ENCODE peak calls at places on chromosomes 2 and 18, in four cellular contexts. One of them, this sample, is unnamed. For H3K27me3, the result is how much of the 10 kb centered on the place peaks cover.

GRCh38 chr2:61640406-61640805 is 102.2 kb upstream of the XPO1 start:
- DNase-seq in suprapubic skin: no peak
- DNase-seq in breast epithelium: no peak
- DNase-seq in sigmoid colon: no peak
- DNase-seq in this sample: no peak

GRCh38 chr2:232076736-232077135 is 115.2 kb downstream of the DIS3L2 start:
- DNase-seq in suprapubic skin: no peak
- DNase-seq in breast epithelium: no peak
- DNase-seq in sigmoid colon: no peak
- DNase-seq in this sample: no peak

GRCh38 chr18:39051013-39051412 is 1485.4 kb upstream of the CELF4 start:
- DNase-seq in suprapubic skin: no peak
- DNase-seq in breast epithelium: no peak
- DNase-seq in sigmoid colon: no peak
- DNase-seq in this sample: no peak

GRCh38 chr2:192390401-192390800 is 195.7 kb upstream of the TMEFF2 start:
- DNase-seq in suprapubic skin: no peak
- DNase-seq in breast epithelium: no peak
- DNase-seq in sigmoid colon: no peak
- DNase-seq in this sample: no peak

GRCh38 chr2:11996618-11997017 is 250.2 kb downstream of the LPIN1 start:
- DNase-seq in suprapubic skin: no peak
- DNase-seq in breast epithelium: no peak
- DNase-seq in sigmoid colon: no peak
- DNase-seq in this sample: no peak

GRCh38 chr2:3184167-3184566 is 193.5 kb downstream of the EIPR1 start:
- DNase-seq in suprapubic skin: no peak
- DNase-seq in breast epithelium: no peak
- DNase-seq in sigmoid colon: no peak
- DNase-seq in this sample: no peak

GRCh38 chr2:18404708-18405107 is 155.7 kb downstream of the RDH14 start:
- DNase-seq in suprapubic skin: no peak
- DNase-seq in breast epithelium: no peak
- DNase-seq in sigmoid colon: no peak
- DNase-seq in this sample: no peak

GRCh38 chr18:21359746-21360145 is 117.7 kb downstream of the GREB1L start:
- DNase-seq in suprapubic skin: no peak
- DNase-seq in breast epithelium: no peak
- DNase-seq in sigmoid colon: no peak
- DNase-seq in this sample: no peak

GRCh38 chr18:1914489-1914888 is 656.8 kb downstream of the METTL4 start:
- DNase-seq in suprapubic skin: no peak
- DNase-seq in breast epithelium: no peak
- DNase-seq in sigmoid colon: no peak
- DNase-seq in this sample: no peak

GRCh38 chr2:16005819-16006536 is 65.6 kb downstream of the MYCN start:
- DNase-seq in suprapubic skin: no peak
- DNase-seq in breast epithelium: no peak
- DNase-seq in sigmoid colon: no peak
- DNase-seq in this sample: peak

GRCh38 chr2:174300114-174300513 is 34.6 kb upstream of the SP9 start:
- DNase-seq in suprapubic skin: no peak
- DNase-seq in breast epithelium: no peak
- DNase-seq in sigmoid colon: no peak
- DNase-seq in this sample: no peak

GRCh38 chr2:9326975-9327374 is 96.4 kb downstream of the ITGB1BP1 start:
- DNase-seq in suprapubic skin: no peak
- DNase-seq in breast epithelium: no peak
- DNase-seq in sigmoid colon: no peak
- DNase-seq in this sample: no peak

GRCh38 chr18:32301976-32302743 is 112.3 kb downstream of the MEP1B start:
- DNase-seq in suprapubic skin: no peak
- DNase-seq in breast epithelium: no peak
- DNase-seq in sigmoid colon: no peak
- DNase-seq in this sample: no peak

GRCh38 chr2:187567126-187567525 is 12.9 kb upstream of the TFPI start:
- DNase-seq in suprapubic skin: no peak
- DNase-seq in breast epithelium: no peak
- DNase-seq in sigmoid colon: no peak
- DNase-seq in this sample: no peak

GRCh38 chr2:100809486-100809885 is 10.5 kb upstream of the NPAS2 start:
- DNase-seq in suprapubic skin: no peak
- DNase-seq in breast epithelium: no peak
- DNase-seq in sigmoid colon: no peak
- DNase-seq in this sample: no peak

GRCh38 chr2:134002391-134002790 is 251.5 kb upstream of the MGAT5 start:
- DNase-seq in suprapubic skin: no peak
- DNase-seq in breast epithelium: no peak
- DNase-seq in sigmoid colon: no peak
- DNase-seq in this sample: no peak

GRCh38 chr18:35616664-35617423 is 35.3 kb downstream of the GALNT1 start:
- DNase-seq in suprapubic skin: no peak
- DNase-seq in breast epithelium: no peak
- DNase-seq in sigmoid colon: no peak
- DNase-seq in this sample: peak

GRCh38 chr2:162244559-162245031 is 1.4 kb upstream of the FAP start:
- DNase-seq in suprapubic skin: no peak
- DNase-seq in breast epithelium: no peak
- DNase-seq in sigmoid colon: peak
- DNase-seq in this sample: no peak

GRCh38 chr2:223465793-223466192 is 136.4 kb downstream of the SCG2 start:
- DNase-seq in suprapubic skin: peak
- DNase-seq in breast epithelium: no peak
- DNase-seq in sigmoid colon: peak
- DNase-seq in this sample: peak

GRCh38 chr18:20988726-20989125 is 122.9 kb downstream of the ROCK1 start:
- DNase-seq in suprapubic skin: no peak
- DNase-seq in breast epithelium: no peak
- DNase-seq in sigmoid colon: no peak
- DNase-seq in this sample: no peak

GRCh38 chr2:85811850-85812735 is 58.3 kb downstream of the ATOH8 start:
- DNase-seq in suprapubic skin: peak
- DNase-seq in breast epithelium: no peak
- DNase-seq in sigmoid colon: no peak
- DNase-seq in this sample: no peak

GRCh38 chr18:77671456-77672167 is 422.0 kb downstream of the GALR1 start:
- DNase-seq in suprapubic skin: no peak
- DNase-seq in breast epithelium: no peak
- DNase-seq in sigmoid colon: no peak
- DNase-seq in this sample: no peak

GRCh38 chr18:57832730-57833129 is 29.6 kb upstream of the ATP8B1 start:
- DNase-seq in suprapubic skin: no peak
- DNase-seq in breast epithelium: no peak
- DNase-seq in sigmoid colon: no peak
- DNase-seq in this sample: no peak

GRCh38 chr2:200454839-200455801 is 54.7 kb downstream of the KCTD18 start:
- DNase-seq in suprapubic skin: no peak
- DNase-seq in breast epithelium: no peak
- DNase-seq in sigmoid colon: no peak
- DNase-seq in this sample: no peak

GRCh38 chr2:95389256-95390119 is 13.0 kb upstream of the FAHD2A start:
- DNase-seq in suprapubic skin: no peak
- DNase-seq in breast epithelium: peak
- DNase-seq in sigmoid colon: peak
- DNase-seq in this sample: peak

GRCh38 chr2:47560107-47560819 is 157.3 kb downstream of the MSH2 start:
- DNase-seq in suprapubic skin: no peak
- DNase-seq in breast epithelium: no peak
- DNase-seq in sigmoid colon: no peak
- DNase-seq in this sample: no peak

GRCh38 chr2:232028631-232029030 is 67.1 kb downstream of the DIS3L2 start:
- DNase-seq in suprapubic skin: no peak
- DNase-seq in breast epithelium: no peak
- DNase-seq in sigmoid colon: no peak
- DNase-seq in this sample: no peak

GRCh38 chr18:48181857-48182430 is 227.2 kb downstream of the ZBTB7C start:
- DNase-seq in suprapubic skin: no peak
- DNase-seq in breast epithelium: no peak
- DNase-seq in sigmoid colon: no peak
- DNase-seq in this sample: no peak

GRCh38 chr2:190841707-190842505 is 38.7 kb upstream of the GLS start:
- DNase-seq in suprapubic skin: no peak
- DNase-seq in breast epithelium: no peak
- DNase-seq in sigmoid colon: no peak
- DNase-seq in this sample: no peak

GRCh38 chr2:200751786-200752185 is 59.9 kb upstream of the BZW1 start:
- DNase-seq in suprapubic skin: no peak
- DNase-seq in breast epithelium: no peak
- DNase-seq in sigmoid colon: no peak
- DNase-seq in this sample: no peak

GRCh38 chr2:52017836-52018235 is 985.9 kb upstream of the NRXN1 start:
- DNase-seq in suprapubic skin: no peak
- DNase-seq in breast epithelium: no peak
- DNase-seq in sigmoid colon: no peak
- DNase-seq in this sample: no peak

GRCh38 chr2:177753682-177754475 is 318.7 kb downstream of the PDE11A start:
- DNase-seq in suprapubic skin: peak
- DNase-seq in breast epithelium: no peak
- DNase-seq in sigmoid colon: peak
- DNase-seq in this sample: peak

GRCh38 chr2:159030674-159031380 is 62.4 kb downstream of the TANC1 start:
- DNase-seq in suprapubic skin: no peak
- DNase-seq in breast epithelium: no peak
- DNase-seq in sigmoid colon: peak
- DNase-seq in this sample: peak

GRCh38 chr2:187529248-187529976 is 24.8 kb downstream of the TFPI start:
- DNase-seq in suprapubic skin: no peak
- DNase-seq in breast epithelium: no peak
- DNase-seq in sigmoid colon: no peak
- DNase-seq in this sample: no peak

GRCh38 chr2:17879137-17879912 is 858 bp downstream of the KCNS3 start:
- DNase-seq in suprapubic skin: peak
- DNase-seq in breast epithelium: peak
- DNase-seq in sigmoid colon: peak
- DNase-seq in this sample: peak

DNA sequence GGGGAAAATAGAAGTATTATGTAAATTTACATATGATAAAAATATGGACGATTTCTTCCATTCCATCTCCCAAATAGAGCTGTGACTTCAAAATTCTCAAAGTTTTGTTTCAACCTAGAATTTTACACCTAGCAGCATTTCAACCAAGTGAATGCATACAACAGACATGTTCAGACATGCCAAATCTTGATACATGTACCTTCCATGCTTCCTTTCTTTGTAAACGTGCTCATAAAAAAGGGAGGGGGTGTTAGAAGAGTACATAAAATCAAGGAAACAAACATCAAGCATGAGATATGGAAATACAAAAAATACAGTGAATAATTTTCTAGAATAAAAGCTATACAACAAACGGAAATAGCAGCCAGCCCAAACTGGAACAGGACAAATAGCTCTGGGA is 974.2 kb downstream of the ERBB4 start:
- DNase-seq in suprapubic skin: no peak
- DNase-seq in breast epithelium: no peak
- DNase-seq in sigmoid colon: no peak
- DNase-seq in this sample: no peak
- TF ChIP-seq POLR2AphosphoS5 in suprapubic skin: no peak
- TF ChIP-seq POLR2AphosphoS5 in breast epithelium: no peak
- TF ChIP-seq POLR2AphosphoS5 in sigmoid colon: no peak
- TF ChIP-seq POLR2AphosphoS5 in this sample: no peak

GRCh38 chr18:75497576-75497975 is 70.1 kb upstream of the SMIM21 start:
- DNase-seq in suprapubic skin: no peak
- DNase-seq in breast epithelium: no peak
- DNase-seq in sigmoid colon: no peak
- DNase-seq in this sample: no peak

GRCh38 chr18:75500510-75500909 is 73.0 kb upstream of the SMIM21 start:
- DNase-seq in suprapubic skin: no peak
- DNase-seq in breast epithelium: no peak
- DNase-seq in sigmoid colon: no peak
- DNase-seq in this sample: no peak

GRCh38 chr18:75491361-75491760 is 63.9 kb upstream of the SMIM21 start:
- DNase-seq in suprapubic skin: no peak
- DNase-seq in breast epithelium: no peak
- DNase-seq in sigmoid colon: no peak
- DNase-seq in this sample: no peak

GRCh38 chr18:75492897-75493296 is 65.4 kb upstream of the SMIM21 start:
- DNase-seq in suprapubic skin: no peak
- DNase-seq in breast epithelium: no peak
- DNase-seq in sigmoid colon: no peak
- DNase-seq in this sample: no peak

DNA sequence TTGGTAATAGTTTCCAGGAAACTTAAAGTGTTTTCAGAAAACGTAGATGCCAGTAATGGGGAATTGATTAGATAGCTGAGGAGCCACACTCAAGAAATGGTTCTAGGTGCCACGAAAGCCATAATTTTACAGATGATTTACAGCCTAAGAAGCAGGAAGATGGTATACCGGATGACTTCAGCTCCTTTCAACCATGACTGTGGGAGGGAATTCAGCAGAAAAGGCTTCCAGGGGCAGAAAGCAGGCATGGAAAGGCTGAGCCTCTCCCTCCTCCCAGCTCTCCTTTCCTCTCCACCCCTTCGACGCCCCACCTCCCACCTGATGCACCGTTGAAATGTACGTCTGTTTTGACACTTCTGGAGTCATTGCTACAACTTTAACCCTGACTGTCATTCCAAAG is 68.6 kb upstream of the SMIM21 start:
- DNase-seq in suprapubic skin: no peak
- DNase-seq in breast epithelium: no peak
- DNase-seq in sigmoid colon: no peak
- DNase-seq in this sample: no peak
- H3K27me3 ChIP-seq in suprapubic skin: under half
- H3K27me3 ChIP-seq in breast epithelium: under half
- H3K27me3 ChIP-seq in sigmoid colon: under half
- H3K27me3 ChIP-seq in this sample: under half

GRCh38 chr2:10548626-10549025 is 100.5 kb upstream of the ODC1 start:
- DNase-seq in suprapubic skin: no peak
- DNase-seq in breast epithelium: no peak
- DNase-seq in sigmoid colon: no peak
- DNase-seq in this sample: no peak
- TF ChIP-seq POLR2AphosphoS5 in suprapubic skin: no peak
- TF ChIP-seq POLR2AphosphoS5 in breast epithelium: no peak
- TF ChIP-seq POLR2AphosphoS5 in sigmoid colon: no peak
- TF ChIP-seq POLR2AphosphoS5 in this sample: no peak

DNA sequence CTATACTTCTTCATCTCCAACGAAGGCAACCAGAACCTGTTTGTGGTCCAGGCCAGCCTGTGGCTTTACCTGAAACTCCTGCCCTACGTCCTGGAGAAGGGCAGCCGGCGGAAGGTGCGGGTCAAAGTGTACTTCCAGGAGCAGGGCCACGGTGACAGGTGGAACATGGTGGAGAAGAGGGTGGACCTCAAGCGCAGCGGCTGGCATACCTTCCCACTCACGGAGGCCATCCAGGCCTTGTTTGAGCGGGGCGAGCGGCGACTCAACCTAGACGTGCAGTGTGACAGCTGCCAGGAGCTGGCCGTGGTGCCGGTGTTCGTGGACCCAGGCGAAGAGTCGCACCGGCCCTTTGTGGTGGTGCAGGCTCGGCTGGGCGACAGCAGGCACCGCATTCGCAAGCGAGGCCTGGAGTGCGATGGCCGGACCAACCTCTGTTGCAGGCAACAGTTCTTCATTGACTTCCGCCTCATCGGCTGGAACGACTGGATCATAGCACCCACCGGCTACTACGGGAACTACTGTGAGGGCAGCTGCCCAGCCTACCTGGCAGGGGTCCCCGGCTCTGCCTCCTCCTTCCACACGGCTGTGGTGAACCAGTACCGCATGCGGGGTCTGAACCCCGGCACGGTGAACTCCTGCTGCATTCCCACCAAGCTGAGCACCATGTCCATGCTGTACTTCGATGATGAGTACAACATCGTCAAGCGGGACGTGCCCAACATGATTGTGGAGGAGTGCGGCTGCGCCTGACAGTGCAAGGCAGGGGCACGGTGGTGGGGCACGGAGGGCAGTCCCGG is 3.4 kb downstream of the INHBB start:
- DNase-seq in suprapubic skin: no peak
- DNase-seq in breast epithelium: no peak
- DNase-seq in sigmoid colon: no peak
- DNase-seq in this sample: no peak
- H3K27me3 ChIP-seq in suprapubic skin: under half
- H3K27me3 ChIP-seq in breast epithelium: under half
- H3K27me3 ChIP-seq in sigmoid colon: half or more
- H3K27me3 ChIP-seq in this sample: under half